ENCODE peak calls at places on chromosome 2, in nine cellular contexts. R is B cell; N is activated CD4-positive, alpha-beta T cell treated with anti-CD3 and anti-CD28 coated beads, Interleukin-2, amount 50 U/mL, for 1 hour; V is left colon; D is endothelial cell; B is activated CD8-positive, alpha-beta memory T cell treated with anti-CD3 and anti-CD28 coated beads for 4 hours; C is GM12865; G is iPS-NIHi11; K is esophagus squamous epithelium. O is an unnamed sample.

GRCh38 chr2:1600191-1601063 is 143.9 kb downstream of the PXDN start:
- DNase-seq in R (no peak), N (no peak), V (peak; percentile 26), D (no peak), B (no peak), C (no peak), G (no peak), K (no peak), O (no peak)

GRCh38 chr2:12723741-12724463 is 7.2 kb downstream of the TRIB2 start:
- DNase-seq in R (no peak), N (no peak), V (no peak), D (no peak), B (no peak), C (no peak), G (no peak), K (no peak), O (no peak)

GRCh38 chr2:2646312-2647051 is 315.4 kb upstream of the MYT1L start:
- DNase-seq in R (no peak), N (peak; percentile 18), V (no peak), D (no peak), B (peak; percentile 5), C (no peak), G (peak; percentile 59), K (no peak), O (no peak)

GRCh38 chr2:240989451-240990265 is 8.8 kb upstream of the SNED1 start:
- DNase-seq in R (no peak), N (no peak), V (peak; percentile 17), D (peak; percentile 54), B (no peak), C (peak; percentile 45), G (peak; percentile 66), K (no peak), O (peak; percentile 38)

GRCh38 chr2:9797681-9798556 is 45.4 kb upstream of the TAF1B start:
- DNase-seq in R (no peak), N (no peak), V (no peak), D (no peak), B (no peak), C (no peak), G (no peak), K (no peak), O (no peak)

GRCh38 chr2:30661173-30662107 is 145.8 kb downstream of the CAPN13 start:
- DNase-seq in R (no peak), N (no peak), V (no peak), D (no peak), B (no peak), C (peak; percentile 29), G (no peak), K (no peak), O (no peak)

GRCh38 chr2:205726506-205726905 is 44.2 kb downstream of the NRP2 start:
- DNase-seq in R (no peak), N (no peak), V (no peak), D (no peak), B (no peak), C (no peak), G (no peak), K (no peak), O (no peak)

GRCh38 chr2:222355860-222356259 is 57.1 kb upstream of the PAX3 start:
- DNase-seq in R (no peak), N (no peak), V (no peak), D (no peak), B (no peak), C (no peak), G (no peak), K (no peak), O (no peak)

GRCh38 chr2:36352024-36352398 is 3.6 kb upstream of the CRIM1 start:
- DNase-seq in R (peak; percentile 51), N (no peak), V (no peak), D (no peak), B (no peak), C (peak; percentile 50), G (peak; percentile 47), K (no peak), O (no peak)

GRCh38 chr2:235856151-235856819 is 311.9 kb downstream of the GBX2 start:
- DNase-seq in R (no peak), N (no peak), V (no peak), D (no peak), B (no peak), C (no peak), G (no peak), K (no peak), O (peak; percentile 32)

GRCh38 chr2:10935953-10936942 is 24.5 kb downstream of the KCNF1 start:
- DNase-seq in R (no peak), N (no peak), V (no peak), D (peak; percentile 40), B (no peak), C (no peak), G (peak; percentile 72), K (no peak), O (peak; percentile 94)

O was measured in H54.